ENCODE peak calls at places on chromosome 6, in eight cellular contexts. P is A549, D is left ventricle myocardium inferior, X is testis, Y is astrocyte of the spinal cord, W is cardiac muscle cell, B is brain microvascular endothelial cell, G is fibroblast of the aortic adventitia. I is an unnamed sample.
A peak's percentile ranks its signal among the peaks of the same experiment; 100 is the strongest.

GRCh38 chr6:93069856-93070255 is 349.5 kb downstream of the EPHA7 start:
- DNase-seq in G (no peak), W (no peak), B (no peak), X (no peak), P (no peak), D (no peak), Y (no peak), I (no peak)

GRCh38 chr6:159969921-159970320 is 1.0 kb downstream of the IGF2R start:
- DNase-seq in B (peak; percentile 79), W (peak; percentile 60), P (peak; percentile 58), G (peak; percentile 81), D (no peak), X (peak; percentile 90), Y (peak; percentile 78), I (peak; percentile 82)

GRCh38 chr6:166006593-166007301 is 160.9 kb downstream of the TBXT start:
- DNase-seq in G (peak; percentile 82), D (no peak), P (peak; percentile 88), W (peak; percentile 31), X (no peak), Y (peak; percentile 80), B (peak; percentile 64), I (peak; percentile 76)

GRCh38 chr6:113363866-113364265 is 493.3 kb upstream of the MARCKS start:
- DNase-seq in G (peak; percentile 53), D (no peak), B (no peak), X (no peak), P (no peak), W (no peak), Y (peak; percentile 38), I (peak; percentile 66)

GRCh38 chr6:142236686-142237085 is 65.1 kb upstream of the ADGRG6 start:
- DNase-seq in B (no peak), W (no peak), Y (no peak), D (no peak), G (peak; percentile 77), P (no peak), X (no peak), I (no peak)

GRCh38 chr6:1075880-1076279 is 236.0 kb upstream of the FOXQ1 start:
- DNase-seq in Y (no peak), X (no peak), W (no peak), G (no peak), P (no peak), B (no peak), D (no peak), I (no peak)

GRCh38 chr6:7165002-7165735 is 57.4 kb downstream of the RREB1 start:
- DNase-seq in X (no peak), B (no peak), Y (peak; percentile 72), G (peak; percentile 20), W (peak; percentile 81), D (no peak), P (no peak), I (no peak)

GRCh38 chr6:52925919-52926792 is 16.7 kb upstream of the GSTA3 start:
- DNase-seq in Y (no peak), X (no peak), D (no peak), G (no peak), B (no peak), P (no peak), W (peak; percentile 4), I (no peak)

GRCh38 chr6:87154641-87155271 is 609 bp upstream of the ZNF292 start:
- DNase-seq in W (no peak), Y (peak; percentile 82), P (peak; percentile 71), X (peak; percentile 76), D (no peak), G (peak; percentile 81), B (peak; percentile 84), I (peak; percentile 86)

GRCh38 chr6:5181494-5182287 is 79.1 kb downstream of the LYRM4 start:
- DNase-seq in X (no peak), W (no peak), P (peak; percentile 28), G (peak; percentile 8), Y (no peak), B (no peak), D (no peak), I (no peak)

GRCh38 chr6:79384845-79385244 is 150.4 kb upstream of the HMGN3 start:
- DNase-seq in X (peak; percentile 15), W (peak; percentile 5), Y (peak; percentile 55), D (no peak), P (no peak), G (no peak), B (peak; percentile 64), I (peak; percentile 33)

GRCh38 chr6:75449625-75450206 is 43.9 kb downstream of the FILIP1 start:
- DNase-seq in X (no peak), W (no peak), D (no peak), B (no peak), P (peak; percentile 31), Y (peak; percentile 42), G (peak; percentile 75), I (peak; percentile 44)

GRCh38 chr6:47520282-47520681 is 42.7 kb downstream of the CD2AP start:
- DNase-seq in B (no peak), W (no peak), Y (no peak), G (no peak), D (no peak), P (no peak), X (no peak), I (no peak)

DNA sequence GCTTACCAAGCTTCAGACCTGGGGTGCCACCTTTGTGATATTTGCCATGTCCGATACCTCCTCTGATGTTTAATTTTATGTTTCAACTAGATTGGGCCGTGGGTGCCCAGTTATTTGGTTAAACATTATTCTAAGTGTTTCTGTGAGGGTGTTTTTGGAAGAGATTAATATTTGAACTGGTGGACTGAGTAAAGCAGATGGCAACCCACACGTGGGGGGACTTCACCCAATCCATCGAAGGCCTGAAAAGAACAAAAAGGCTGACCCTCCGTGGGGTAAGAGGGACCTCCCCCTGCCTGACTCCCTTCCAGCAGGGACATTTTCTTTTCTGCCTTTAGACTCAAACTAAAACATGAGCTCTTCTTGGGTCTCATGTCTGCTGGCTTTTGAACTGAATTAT is 11.7 kb downstream of the SCML4 start:
- DNase-seq in D (no peak), W (no peak), G (no peak), X (no peak), B (no peak), Y (no peak), P (no peak), I (no peak)
- TF ChIP-seq CTCF in D (no peak), W (no peak), G (no peak), X (no peak), B (no peak), Y (no peak), P (no peak), I (no peak)

DNA sequence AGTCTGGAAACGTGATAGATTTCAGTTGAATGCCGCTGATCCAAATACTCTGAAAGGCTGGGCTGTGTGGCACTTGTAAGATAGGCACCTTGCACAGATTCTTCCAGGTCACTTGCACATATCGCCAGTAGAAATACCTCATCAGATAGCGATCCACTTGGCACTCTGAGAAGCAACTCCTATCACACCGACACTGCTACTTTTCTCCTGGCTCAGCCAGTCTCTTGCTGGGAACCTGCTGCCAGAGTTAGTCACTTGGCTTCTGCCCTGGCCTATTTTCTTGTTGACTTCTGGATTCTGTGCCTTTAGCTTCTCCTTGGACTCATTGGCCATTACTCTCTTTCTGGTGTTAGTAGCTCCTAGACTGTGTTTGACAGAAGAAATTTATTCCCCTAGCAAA is 66.6 kb downstream of the UTRN start:
- DNase-seq in G (peak; percentile 54), D (no peak), W (no peak), B (no peak), X (no peak), Y (peak; percentile 24), P (no peak), I (peak; percentile 33)
- H3K4me3 ChIP-seq in G (no peak overlapping the region), D (peak overlapping the region; percentile 24), W (no peak overlapping the region), B (no peak overlapping the region), X (no peak overlapping the region), Y (no peak overlapping the region), P (no peak overlapping the region), I (no peak overlapping the region)

DNA sequence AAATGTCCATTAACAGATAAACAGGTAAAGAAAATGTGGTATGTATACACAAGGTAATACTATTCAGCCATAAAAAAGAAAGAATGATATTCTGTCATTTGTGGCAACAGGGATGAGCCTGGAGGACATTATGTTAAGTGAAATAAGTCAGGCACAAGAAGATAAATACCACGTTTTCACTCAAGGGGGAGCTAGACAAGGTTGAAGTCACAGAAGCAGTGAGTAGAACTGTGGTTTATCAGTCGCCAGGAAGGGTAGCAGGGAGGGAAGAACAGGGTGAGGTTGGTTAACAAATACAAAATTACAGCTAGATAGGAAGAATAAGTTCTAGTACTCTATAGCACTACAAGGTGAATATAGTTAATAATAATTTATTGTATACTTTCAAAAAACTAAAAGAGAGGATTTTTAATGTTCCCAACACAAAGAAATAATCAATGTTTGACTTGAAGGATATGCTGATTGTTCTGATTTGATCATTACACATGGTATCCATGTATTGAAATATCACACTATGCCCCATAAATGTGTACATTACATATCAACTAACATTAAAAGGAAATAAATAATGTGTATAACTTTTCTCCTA is 21.1 kb downstream of the RTN4IP1 start:
- DNase-seq in P (peak; percentile 61), Y (peak; percentile 66), X (no peak), B (peak; percentile 56), W (peak; percentile 64), G (peak; percentile 75), D (no peak), I (peak; percentile 74)
- TF ChIP-seq CTCF in P (peak; percentile 38), Y (peak; percentile 61), X (peak; percentile 30), B (peak; percentile 69), W (peak; percentile 58), G (peak; percentile 58), D (peak; percentile 56), I (peak; percentile 71)

GRCh38 chr6:46186583-46186982 is 15.8 kb upstream of the ENPP5 start:
- DNase-seq in P (no peak), G (peak; percentile 6), Y (no peak), W (no peak), D (no peak), B (no peak), X (no peak), I (no peak)

GRCh38 chr6:46189726-46190125 is 18.9 kb upstream of the ENPP5 start:
- DNase-seq in Y (no peak), W (no peak), D (no peak), X (no peak), B (no peak), G (no peak), P (no peak), I (no peak)

DNA sequence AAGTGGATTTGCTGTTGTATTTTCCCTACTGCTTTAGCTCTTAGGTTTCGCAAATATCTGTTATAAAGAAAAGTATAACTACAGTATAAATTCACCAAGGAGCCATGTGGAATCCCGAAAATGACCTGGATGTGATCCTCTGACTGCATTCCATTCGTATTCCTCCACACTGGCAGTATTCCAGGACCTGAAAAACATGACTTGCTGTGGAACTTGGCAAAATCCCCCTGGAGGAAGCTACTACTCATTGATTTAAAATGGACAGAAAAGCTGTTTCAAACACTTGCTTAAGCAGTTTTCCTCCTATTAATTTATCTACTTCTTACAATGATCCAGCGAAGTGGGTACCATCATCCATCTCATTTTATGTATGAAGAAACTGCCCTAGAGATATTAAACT is 13.3 kb upstream of the ENPP5 start:
- DNase-seq in P (no peak), G (peak; percentile 96), B (peak; percentile 68), D (no peak), X (no peak), Y (peak; percentile 84), W (no peak), I (peak; percentile 94)
- H3K4me3 ChIP-seq in P (no peak overlapping the region), G (no peak overlapping the region), B (no peak overlapping the region), D (no peak overlapping the region), X (no peak overlapping the region), Y (no peak overlapping the region), W (no peak overlapping the region), I (no peak overlapping the region)

GRCh38 chr6:33583591-33584155 is 3.6 kb upstream of the BAK1 start:
- DNase-seq in P (peak; percentile 39), X (no peak), W (no peak), D (no peak), B (no peak), Y (no peak), G (no peak), I (no peak)
- TF ChIP-seq CTCF in P (peak; percentile 9), X (peak; percentile 11), W (peak; percentile 46), D (peak; percentile 24), B (peak; percentile 67), Y (peak; percentile 49), G (peak; percentile 38), I (peak; percentile 38)